ENCODE peak calls at places on chromosomes 2 and 18, in four cellular contexts. One of them, this sample, is unnamed.

GRCh38 chr2:127624321-127625145 is 21.4 kb upstream of the GPR17 start:
- DNase-seq in H1: no peak
- DNase-seq in K562: no peak
- DNase-seq in HepG2: no peak
- DNase-seq in this sample: no peak

GRCh38 chr2:168278424-168278888 is 31.1 kb upstream of the STK39 start:
- DNase-seq in HepG2: peak; percentile 71
- DNase-seq in H1: no peak
- DNase-seq in K562: no peak
- DNase-seq in this sample: no peak

GRCh38 chr18:48662021-48662661 is 123.3 kb downstream of the CTIF start:
- DNase-seq in K562: peak; percentile 12
- DNase-seq in HepG2: peak; percentile 70
- DNase-seq in H1: no peak
- DNase-seq in this sample: no peak

GRCh38 chr2:97011977-97012569 is 25.7 kb upstream of the FAM178B start:
- DNase-seq in K562: no peak
- DNase-seq in HepG2: peak; percentile 60
- DNase-seq in H1: no peak
- DNase-seq in this sample: peak; percentile 16

GRCh38 chr2:20419007-20419576 is 27.8 kb upstream of the RHOB start:
- DNase-seq in HepG2: peak; percentile 65
- DNase-seq in K562: no peak
- DNase-seq in H1: no peak
- DNase-seq in this sample: no peak

GRCh38 chr2:17069564-17069963 is 403.9 kb upstream of the CYRIA start:
- DNase-seq in HepG2: no peak
- DNase-seq in K562: no peak
- DNase-seq in H1: no peak
- DNase-seq in this sample: no peak

GRCh38 chr2:37468139-37468538 is 123.7 kb downstream of the QPCT start:
- DNase-seq in K562: no peak
- DNase-seq in H1: no peak
- DNase-seq in HepG2: no peak
- DNase-seq in this sample: no peak

GRCh38 chr2:16578081-16578480 is 87.6 kb downstream of the CYRIA start:
- DNase-seq in K562: no peak
- DNase-seq in HepG2: no peak
- DNase-seq in H1: no peak
- DNase-seq in this sample: no peak

GRCh38 chr2:26846334-26846863 is 1.5 kb upstream of the DPYSL5 start:
- DNase-seq in K562: peak; percentile 71
- DNase-seq in HepG2: peak; percentile 61
- DNase-seq in H1: no peak
- DNase-seq in this sample: no peak

GRCh38 chr2:33275689-33276444 is 200.6 kb upstream of the RASGRP3 start:
- DNase-seq in H1: no peak
- DNase-seq in HepG2: peak; percentile 78
- DNase-seq in K562: peak; percentile 73
- DNase-seq in this sample: no peak

GRCh38 chr2:10405441-10405840 is 42.7 kb downstream of the ODC1 start:
- DNase-seq in H1: no peak
- DNase-seq in HepG2: no peak
- DNase-seq in K562: no peak
- DNase-seq in this sample: no peak

GRCh38 chr2:10658914-10659257 is 30.9 kb downstream of the NOL10 start:
- DNase-seq in H1: no peak
- DNase-seq in K562: no peak
- DNase-seq in HepG2: no peak
- DNase-seq in this sample: no peak

GRCh38 chr2:1557467-1557820 is 144.2 kb downstream of the TPO start:
- DNase-seq in K562: no peak
- DNase-seq in HepG2: no peak
- DNase-seq in H1: no peak
- DNase-seq in this sample: no peak

GRCh38 chr2:172985139-172985874 is 90.3 kb upstream of the MAP3K20 start:
- DNase-seq in HepG2: no peak
- DNase-seq in K562: no peak
- DNase-seq in H1: no peak
- DNase-seq in this sample: no peak

GRCh38 chr2:37802899-37803379 is 122.1 kb upstream of the RMDN2 start:
- DNase-seq in H1: no peak
- DNase-seq in K562: no peak
- DNase-seq in HepG2: no peak
- DNase-seq in this sample: no peak

GRCh38 chr2:51633073-51633472 is 601.1 kb upstream of the NRXN1 start:
- DNase-seq in HepG2: no peak
- DNase-seq in K562: no peak
- DNase-seq in H1: no peak
- DNase-seq in this sample: no peak

GRCh38 chr18:42082415-42083234 is 127.6 kb downstream of the PIK3C3 start:
- DNase-seq in H1: no peak
- DNase-seq in K562: no peak
- DNase-seq in HepG2: no peak
- DNase-seq in this sample: no peak

GRCh38 chr18:48828713-48829442 is 121.9 kb downstream of the SMAD7 start:
- DNase-seq in K562: peak; percentile 86
- DNase-seq in H1: no peak
- DNase-seq in HepG2: no peak
- DNase-seq in this sample: no peak

GRCh38 chr18:56298935-56299334 is 339.5 kb downstream of the TXNL1 start:
- DNase-seq in H1: no peak
- DNase-seq in HepG2: no peak
- DNase-seq in K562: no peak
- DNase-seq in this sample: no peak

GRCh38 chr2:53130441-53130943 is 637.1 kb upstream of the CHAC2 start:
- DNase-seq in H1: no peak
- DNase-seq in HepG2: no peak
- DNase-seq in K562: no peak
- DNase-seq in this sample: no peak

GRCh38 chr2:53515435-53516332 is 251.9 kb upstream of the CHAC2 start:
- DNase-seq in HepG2: no peak
- DNase-seq in H1: no peak
- DNase-seq in K562: no peak
- DNase-seq in this sample: no peak

GRCh38 chr2:70964133-70964532 is 14.3 kb upstream of the ANKRD53 start:
- DNase-seq in H1: no peak
- DNase-seq in K562: no peak
- DNase-seq in HepG2: no peak
- DNase-seq in this sample: no peak

GRCh38 chr18:43671431-43671830 is 394.1 kb upstream of the SYT4 start:
- DNase-seq in K562: no peak
- DNase-seq in H1: no peak
- DNase-seq in HepG2: no peak
- DNase-seq in this sample: no peak

GRCh38 chr2:233480490-233481202 is 85.9 kb downstream of the USP40 start:
- DNase-seq in HepG2: peak; percentile 18
- DNase-seq in H1: no peak
- DNase-seq in K562: no peak
- DNase-seq in this sample: no peak

GRCh38 chr2:85806358-85807118 is 52.7 kb downstream of the ATOH8 start:
- DNase-seq in HepG2: peak; percentile 87
- DNase-seq in H1: no peak
- DNase-seq in K562: no peak
- DNase-seq in this sample: no peak

GRCh38 chr18:48446582-48447225 is 37.5 kb upstream of the ZBTB7C start:
- DNase-seq in H1: peak; percentile 50
- DNase-seq in K562: peak; percentile 42
- DNase-seq in HepG2: peak; percentile 66
- DNase-seq in this sample: no peak

DNA sequence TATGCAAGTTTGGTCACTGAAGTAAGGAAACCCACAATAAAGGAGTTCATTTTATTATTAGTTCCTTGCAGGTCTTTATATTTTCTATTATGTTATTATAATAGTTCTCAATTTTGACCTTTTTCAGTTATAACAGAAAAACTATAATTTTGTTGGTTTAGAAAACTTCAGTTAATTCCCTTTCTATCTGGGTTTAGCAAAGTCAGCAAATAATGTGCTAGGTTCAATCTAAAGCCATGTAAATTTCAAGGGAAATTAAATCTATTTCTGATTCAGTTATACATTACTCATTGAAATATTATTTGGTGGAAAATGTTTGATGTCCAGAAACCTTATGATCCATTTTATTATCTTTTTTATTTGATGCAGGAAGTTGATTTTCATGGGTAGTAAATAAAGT is 43.7 kb downstream of the MYL1 start:
- DNase-seq in HepG2: no peak
- DNase-seq in H1: no peak
- DNase-seq in K562: no peak
- DNase-seq in this sample: no peak
- TF ChIP-seq ATF3 in HepG2: no peak
- TF ChIP-seq ATF3 in H1: no peak
- TF ChIP-seq ATF3 in K562: no peak
- TF ChIP-seq ATF3 in this sample: no peak

GRCh38 chr2:110099471-110100225 is 16.0 kb downstream of the MALL start:
- DNase-seq in H1: no peak
- DNase-seq in K562: no peak
- DNase-seq in HepG2: no peak
- DNase-seq in this sample: no peak
- H3K9ac ChIP-seq in H1: no peak overlapping the region
- H3K9ac ChIP-seq in K562: no peak overlapping the region
- H3K9ac ChIP-seq in HepG2: no peak overlapping the region
- H3K9ac ChIP-seq in this sample: no peak overlapping the region

GRCh38 chr2:23673082-23673481 is 253.8 kb downstream of the ATAD2B start:
- DNase-seq in K562: no peak
- DNase-seq in H1: no peak
- DNase-seq in HepG2: no peak
- DNase-seq in this sample: no peak
- TF ChIP-seq CREB1 in K562: no peak
- TF ChIP-seq CREB1 in H1: no peak
- TF ChIP-seq CREB1 in HepG2: no peak
- TF ChIP-seq CREB1 in this sample: no peak

GRCh38 chr2:109473006-109473380 is 140.8 kb downstream of the SEPTIN10 start:
- DNase-seq in H1: no peak
- DNase-seq in K562: no peak
- DNase-seq in HepG2: no peak
- DNase-seq in this sample: no peak
- TF ChIP-seq ATF3 in H1: no peak
- TF ChIP-seq ATF3 in K562: no peak
- TF ChIP-seq ATF3 in HepG2: no peak
- TF ChIP-seq ATF3 in this sample: no peak

DNA sequence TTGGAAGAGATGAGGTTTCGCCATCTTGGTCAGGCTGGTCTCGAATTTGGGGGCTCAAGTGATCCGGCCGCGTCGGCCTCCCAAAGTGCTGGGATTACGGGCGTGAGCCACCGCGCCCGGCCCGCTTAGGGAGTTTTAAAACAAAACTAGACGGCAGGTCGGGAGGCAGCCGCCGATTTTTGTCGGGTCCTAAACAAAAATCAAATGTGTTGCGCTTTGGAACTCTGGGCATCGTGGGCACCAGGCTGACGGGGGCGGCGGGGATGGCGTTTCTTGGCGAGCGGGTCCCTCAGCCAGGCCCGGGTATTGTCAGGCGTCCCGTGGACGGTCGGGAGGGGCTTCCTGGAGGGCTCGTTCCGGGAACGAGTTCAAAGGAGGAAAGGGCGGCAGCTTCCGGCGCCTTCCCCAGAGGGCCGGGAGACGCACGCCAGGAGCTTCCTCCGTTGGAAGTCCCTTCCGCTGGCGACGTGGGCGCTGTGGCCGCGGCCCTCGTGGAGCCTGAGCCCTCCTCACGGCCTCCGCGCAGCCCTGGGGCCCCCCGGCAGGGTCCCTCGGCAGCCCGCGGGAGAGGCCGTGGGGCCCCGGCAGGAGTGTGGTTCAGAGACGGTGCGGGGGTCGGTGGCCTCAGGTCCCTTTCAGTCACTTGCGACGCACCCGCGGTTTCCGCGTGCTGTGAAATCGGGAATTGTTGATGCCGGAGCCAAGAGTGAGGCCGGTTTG is 59.2 kb downstream of the EMILIN2 start:
- DNase-seq in HepG2: peak; percentile 44
- DNase-seq in K562: no peak
- DNase-seq in H1: no peak
- DNase-seq in this sample: no peak
- H3K9ac ChIP-seq in HepG2: peak overlapping the region; percentile 90
- H3K9ac ChIP-seq in K562: peak overlapping the region; percentile 15
- H3K9ac ChIP-seq in H1: peak overlapping the region; percentile 59
- H3K9ac ChIP-seq in this sample: peak overlapping the region; percentile 83

GRCh38 chr2:143907801-143908200 is 612.1 kb downstream of the ZEB2 start:
- DNase-seq in K562: no peak
- DNase-seq in H1: no peak
- DNase-seq in HepG2: no peak
- DNase-seq in this sample: no peak

GRCh38 chr2:143906850-143907249 is 613.1 kb downstream of the ZEB2 start:
- DNase-seq in K562: no peak
- DNase-seq in H1: peak; percentile 38
- DNase-seq in HepG2: no peak
- DNase-seq in this sample: no peak

GRCh38 chr2:143905587-143905986 is 614.3 kb downstream of the ZEB2 start:
- DNase-seq in HepG2: no peak
- DNase-seq in K562: no peak
- DNase-seq in H1: no peak
- DNase-seq in this sample: no peak

GRCh38 chr2:143908843-143909242 is 611.1 kb downstream of the ZEB2 start:
- DNase-seq in HepG2: no peak
- DNase-seq in K562: no peak
- DNase-seq in H1: no peak
- DNase-seq in this sample: no peak

DNA sequence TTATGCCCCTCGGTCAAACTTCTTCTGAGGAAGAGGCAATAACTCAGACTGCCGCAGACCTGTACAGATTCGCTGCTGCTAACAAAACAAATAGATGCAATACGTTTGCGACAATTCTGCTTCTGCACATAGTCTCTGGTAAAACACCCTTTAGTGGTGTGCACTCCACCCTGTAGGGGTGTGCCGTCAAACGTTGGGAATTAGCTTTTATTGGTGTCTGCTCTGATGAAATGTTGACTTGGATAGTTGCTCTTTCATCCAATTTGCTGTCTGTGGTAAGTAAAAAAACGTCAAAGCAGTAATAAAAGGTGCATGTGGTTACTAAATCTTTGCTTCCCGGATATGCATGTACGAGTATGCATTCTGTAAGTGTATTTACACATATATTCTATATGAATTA is 610.3 kb downstream of the ZEB2 start:
- DNase-seq in K562: no peak
- DNase-seq in H1: no peak
- DNase-seq in HepG2: no peak
- DNase-seq in this sample: no peak
- TF ChIP-seq CREB1 in K562: no peak
- TF ChIP-seq CREB1 in H1: no peak
- TF ChIP-seq CREB1 in HepG2: no peak
- TF ChIP-seq CREB1 in this sample: no peak

This sample was measured in GM12878.